ENCODE peak calls at places on chromosomes 2 and 18, in ten cellular contexts. U, T, S, H, W, Y, L, E, Z and V are unnamed samples.
A peak's percentile ranks its signal among the peaks of the same experiment; 100 is the strongest.

GRCh38 chr2:127064642-127065250 is 42.2 kb downstream of the BIN1 start:
- DNase-seq in H (peak; percentile 96), L (peak; percentile 63), Y (peak; percentile 97), S (peak; percentile 97), T (peak; percentile 85), W (no peak), U (peak; percentile 92), Z (peak; percentile 52), E (peak; percentile 41), V (peak; percentile 41)

GRCh38 chr2:172223601-172224054 is 120.9 kb upstream of the DLX2 start:
- DNase-seq in T (no peak), S (no peak), L (no peak), H (no peak), U (no peak), Z (no peak), E (no peak), W (peak; percentile 36), Y (no peak), V (no peak)

GRCh38 chr18:42296723-42297122 is 341.7 kb downstream of the PIK3C3 start:
- DNase-seq in T (no peak), S (no peak), E (no peak), L (no peak), H (no peak), U (no peak), Y (no peak), Z (no peak), W (no peak), V (no peak)

GRCh38 chr2:216786676-216787075 is 73.2 kb downstream of the TNP1 start:
- DNase-seq in S (no peak), T (no peak), Z (no peak), W (no peak), E (no peak), U (no peak), L (no peak), Y (no peak), H (no peak), V (no peak)

GRCh38 chr18:56307354-56307753 is 331.0 kb downstream of the TXNL1 start:
- DNase-seq in S (no peak), E (no peak), U (no peak), L (no peak), Z (no peak), T (no peak), W (no peak), H (no peak), Y (no peak), V (no peak)

GRCh38 chr2:3886036-3886435 is 182.7 kb downstream of the DCDC2C start:
- DNase-seq in L (no peak), H (no peak), Z (no peak), S (no peak), E (no peak), W (no peak), T (no peak), Y (no peak), U (no peak), V (no peak)

GRCh38 chr2:52933878-52934277 is 833.7 kb upstream of the CHAC2 start:
- DNase-seq in L (no peak), T (no peak), W (no peak), Z (no peak), E (no peak), Y (no peak), S (no peak), U (no peak), H (peak; percentile 21), V (no peak)

GRCh38 chr2:113018509-113018908 is 13.2 kb downstream of the IL36A start:
- DNase-seq in U (no peak), T (no peak), E (no peak), L (no peak), S (no peak), W (no peak), Y (no peak), Z (no peak), H (no peak), V (no peak)

GRCh38 chr2:241199286-241199685 is 10.8 kb downstream of the ANO7 start:
- DNase-seq in U (no peak), H (no peak), S (peak; percentile 71), W (no peak), Z (no peak), T (no peak), E (no peak), L (no peak), Y (no peak), V (no peak)

GRCh38 chr18:45565280-45565970 is 49.9 kb upstream of the SLC14A2 start:
- DNase-seq in L (no peak), T (no peak), Z (no peak), E (no peak), H (no peak), S (no peak), Y (peak; percentile 73), W (no peak), U (no peak), V (no peak)

GRCh38 chr2:234258562-234259141 is 208.2 kb downstream of the SPP2 start:
- DNase-seq in W (no peak), S (no peak), U (no peak), L (no peak), Z (no peak), E (no peak), Y (peak; percentile 97), H (no peak), T (no peak), V (no peak)

GRCh38 chr2:166417669-166418068 is 41.9 kb upstream of the SCN9A start:
- DNase-seq in S (no peak), E (no peak), Z (no peak), H (peak; percentile 74), U (no peak), L (peak; percentile 21), Y (peak; percentile 37), T (no peak), W (no peak), V (peak; percentile 50)

GRCh38 chr18:10419420-10420103 is 34.9 kb upstream of the APCDD1 start:
- DNase-seq in E (no peak), H (peak; percentile 34), T (no peak), L (no peak), Y (peak; percentile 86), Z (no peak), U (no peak), W (no peak), S (no peak), V (no peak)

GRCh38 chr18:22165603-22166069 is 3.8 kb upstream of the GATA6 start:
- DNase-seq in S (no peak), Z (no peak), E (no peak), U (no peak), T (no peak), H (no peak), L (peak; percentile 77), W (no peak), Y (no peak), V (no peak)

GRCh38 chr18:30623401-30624065 is 419.0 kb downstream of the DSC3 start:
- DNase-seq in T (no peak), U (no peak), S (no peak), Y (peak; percentile 39), E (no peak), Z (no peak), W (no peak), H (no peak), L (no peak), V (peak; percentile 17)

GRCh38 chr2:239329972-239330572 is 70.7 kb downstream of the HDAC4 start:
- DNase-seq in Y (no peak), E (no peak), H (no peak), L (no peak), Z (no peak), S (no peak), W (no peak), U (no peak), T (peak; percentile 58), V (no peak)
- H3K4me1 ChIP-seq in Y (peaks cover 8% of the 10 kb centered on the region), E (peaks cover 54% of the 10 kb centered on the region), H (peaks cover 10% of the 10 kb centered on the region), L (peaks cover 11% of the 10 kb centered on the region), Z (peaks cover 16% of the 10 kb centered on the region), S (no peaks in the 10 kb centered on the region), W (peaks cover 40% of the 10 kb centered on the region), U (peaks cover 38% of the 10 kb centered on the region), T (peaks cover 57% of the 10 kb centered on the region), V (no peaks in the 10 kb centered on the region)

DNA sequence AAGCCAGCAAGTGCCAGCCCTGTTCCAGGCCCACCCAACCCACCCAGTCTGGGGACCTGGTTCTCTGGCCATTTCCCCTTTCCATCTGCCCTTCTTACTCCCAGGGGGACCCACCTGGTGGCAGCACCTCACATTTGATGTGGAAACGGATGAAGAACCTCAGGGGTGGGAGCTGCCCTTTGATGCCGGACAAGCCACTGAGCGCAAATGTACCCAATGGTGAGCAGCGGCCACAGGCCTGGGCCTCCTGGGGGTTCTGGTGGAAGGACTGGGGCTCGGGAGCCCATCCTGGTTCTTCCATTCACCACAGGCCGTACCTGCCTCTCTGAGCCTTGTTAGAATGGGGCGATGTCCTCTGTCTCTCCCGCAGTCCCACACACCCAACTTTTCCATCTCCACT is 84.7 kb downstream of the EPAS1 start:
- DNase-seq in S (no peak), L (no peak), U (no peak), E (no peak), T (no peak), Z (no peak), H (no peak), Y (no peak), W (no peak), V (no peak)
- H3K27me3 ChIP-seq in S (no peaks in the 10 kb centered on the region), L (no peaks in the 10 kb centered on the region), U (no peaks in the 10 kb centered on the region), E (no peaks in the 10 kb centered on the region), T (no peaks in the 10 kb centered on the region), Z (no peaks in the 10 kb centered on the region), H (no peaks in the 10 kb centered on the region), Y (no peaks in the 10 kb centered on the region), W (no peaks in the 10 kb centered on the region), V (no peaks in the 10 kb centered on the region)

DNA sequence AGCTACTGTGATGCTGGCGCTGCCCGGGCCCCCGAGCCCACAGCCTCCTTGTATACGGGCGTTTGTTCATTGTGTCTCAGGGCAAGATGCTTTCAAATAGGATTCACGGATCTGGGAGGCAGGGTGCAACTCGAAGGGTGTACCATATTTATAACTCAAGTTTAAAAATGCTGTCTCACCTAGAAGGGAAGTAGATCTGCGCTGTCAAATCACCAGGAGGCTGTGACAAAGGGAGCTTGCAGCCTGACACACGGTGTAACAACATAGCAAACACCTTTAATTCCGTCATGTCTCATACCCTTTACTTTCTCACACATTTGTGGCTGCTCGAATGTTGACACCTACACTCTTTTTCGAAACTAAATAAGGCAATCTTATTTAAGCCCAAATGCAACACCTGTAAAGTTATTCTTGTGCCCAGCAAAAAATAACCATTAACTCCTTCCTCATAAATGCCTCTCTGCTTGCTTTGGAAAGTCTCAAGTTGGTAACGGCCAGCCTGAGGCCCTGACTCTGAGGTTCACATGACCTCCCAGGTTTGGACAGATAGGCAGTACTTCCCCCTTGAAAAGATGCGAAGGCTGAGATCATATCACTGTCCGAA is 11.7 kb downstream of the ZEB2 start:
- DNase-seq in T (no peak), H (peak; percentile 50), L (no peak), Y (no peak), U (no peak), W (no peak), E (no peak), S (no peak), Z (no peak), V (no peak)
- H3K4me1 ChIP-seq in T (peaks cover 7% of the 10 kb centered on the region), H (peaks cover 22% of the 10 kb centered on the region), L (peaks cover 98% of the 10 kb centered on the region), Y (no peaks in the 10 kb centered on the region), U (peaks cover 13% of the 10 kb centered on the region), W (peaks cover 54% of the 10 kb centered on the region), E (peaks cover 40% of the 10 kb centered on the region), S (peaks cover 11% of the 10 kb centered on the region), Z (peaks cover 34% of the 10 kb centered on the region), V (peaks cover 95% of the 10 kb centered on the region)

DNA sequence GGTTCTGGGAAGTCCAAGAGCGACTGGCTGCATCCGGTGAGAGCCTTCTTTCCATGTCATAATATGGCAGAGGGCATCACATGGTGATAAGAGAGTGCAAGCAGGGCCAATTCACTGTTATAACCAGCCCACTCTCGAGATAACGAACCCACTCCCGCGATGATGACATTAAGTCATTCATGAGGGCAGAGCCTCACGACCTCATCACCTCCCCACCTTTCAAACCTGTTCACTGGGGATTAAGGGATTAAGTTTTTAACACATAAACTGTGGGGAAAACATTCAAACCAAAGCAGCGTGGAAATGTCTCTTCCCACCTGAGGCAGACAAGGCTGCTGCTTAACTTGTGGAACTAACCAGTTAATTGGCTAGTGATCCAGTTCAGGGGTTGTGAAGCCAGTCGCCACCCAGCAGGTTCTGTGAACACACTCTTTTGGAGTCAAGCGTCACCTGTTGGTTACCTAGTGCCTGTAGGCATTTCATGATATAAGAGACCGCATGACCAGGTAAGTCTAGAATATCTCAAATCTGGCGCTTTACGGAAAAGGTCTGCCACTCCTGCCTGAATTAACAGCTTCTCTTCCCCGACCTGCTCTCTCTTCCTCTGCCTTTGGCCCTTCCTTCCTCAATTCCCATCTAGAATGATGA is 54.3 kb downstream of the EDAR start:
- DNase-seq in L (no peak), W (no peak), T (no peak), S (peak; percentile 3), E (no peak), Y (no peak), U (no peak), H (no peak), Z (no peak), V (no peak)
- H3K27me3 ChIP-seq in L (peaks cover 74% of the 10 kb centered on the region), W (no peaks in the 10 kb centered on the region), T (no peaks in the 10 kb centered on the region), S (no peaks in the 10 kb centered on the region), E (no peaks in the 10 kb centered on the region), Y (peaks cover 8% of the 10 kb centered on the region), U (no peaks in the 10 kb centered on the region), H (peaks cover 18% of the 10 kb centered on the region), Z (peaks cover 27% of the 10 kb centered on the region), V (no peaks in the 10 kb centered on the region)